ENCODE peak calls at places on chromosomes 11 and 22, in five cellular contexts. T is fibroblast of gingiva; G is effector memory CD4-positive, alpha-beta T cell; H is hypothalamus; I is HCT116. S is an unnamed sample.

GRCh38 chr11:60989108-60989650 is 17.7 kb downstream of the CD6 start:
- DNase-seq in T (no peak), I (no peak), G (no peak), H (no peak), S (no peak)

GRCh38 chr22:21457023-21457787 is 10.0 kb upstream of the TMEM191C start:
- DNase-seq in I (no peak), H (no peak), G (no peak), T (peak; percentile 0), S (no peak)

GRCh38 chr11:117201516-117201866 is 2.3 kb downstream of the TAGLN start:
- DNase-seq in I (no peak), T (no peak), G (no peak), H (no peak), S (no peak)

GRCh38 chr11:92848578-92848977 is 120.9 kb upstream of the MTNR1B start:
- DNase-seq in I (no peak), T (no peak), G (no peak), H (no peak), S (no peak)

GRCh38 chr11:86715611-86716010 is 43.2 kb upstream of the ME3 start:
- DNase-seq in H (no peak), T (no peak), G (no peak), I (no peak), S (no peak)

GRCh38 chr11:122209619-122210377 is 93.8 kb upstream of the BLID start:
- DNase-seq in I (no peak), T (peak; percentile 84), G (no peak), H (no peak), S (no peak)

GRCh38 chr22:22061085-22062077 is 78.8 kb upstream of the TOP3B start:
- DNase-seq in I (peak; percentile 8), G (no peak), H (no peak), T (peak; percentile 93), S (no peak)

GRCh38 chr11:67365756-67366384 is 7.5 kb downstream of the CLCF1 start:
- DNase-seq in H (no peak), T (no peak), I (no peak), G (no peak), S (no peak)

GRCh38 chr22:37370306-37370979 is 56.8 kb downstream of the ELFN2 start:
- DNase-seq in G (no peak), T (no peak), I (no peak), H (no peak), S (peak; percentile 96)

GRCh38 chr11:130622126-130622525 is 173.7 kb downstream of the ADAMTS15 start:
- DNase-seq in G (no peak), I (no peak), T (no peak), H (no peak), S (no peak)

GRCh38 chr11:70331901-70332300 is 61.4 kb downstream of the PPFIA1 start:
- DNase-seq in G (no peak), T (no peak), I (no peak), H (no peak), S (no peak)

GRCh38 chr11:105167244-105167643 is 27.7 kb upstream of the CARD18 start:
- DNase-seq in G (no peak), H (no peak), I (no peak), T (no peak), S (no peak)

GRCh38 chr11:131302831-131303230 is 67.6 kb upstream of the NTM start:
- DNase-seq in G (no peak), I (no peak), H (no peak), T (peak; percentile 8), S (no peak)

GRCh38 chr11:118497831-118498230 is 29.4 kb upstream of the TTC36 start:
- DNase-seq in I (no peak), G (no peak), T (peak; percentile 39), H (no peak), S (no peak)

GRCh38 chr22:36768616-36769015 is 7.3 kb downstream of the IFT27 start:
- DNase-seq in I (no peak), T (no peak), G (no peak), H (no peak), S (no peak)

GRCh38 chr11:116782728-116783127 is 5.1 kb downstream of the ZPR1 start:
- DNase-seq in T (peak; percentile 65), I (no peak), H (no peak), G (no peak), S (no peak)

GRCh38 chr22:46074771-46075551 is 75.4 kb upstream of the PPARA start:
- DNase-seq in T (no peak), G (no peak), H (no peak), I (no peak), S (no peak)

GRCh38 chr11:73141031-73141308 is 1.1 kb downstream of the FCHSD2 start:
- DNase-seq in G (no peak), H (no peak), T (no peak), I (no peak), S (peak; percentile 44)

GRCh38 chr11:111417011-111417765 is 38.1 kb upstream of the POU2AF1 start:
- DNase-seq in I (no peak), T (no peak), H (no peak), G (no peak), S (peak; percentile 75)

GRCh38 chr11:8561461-8561860 is 32.6 kb downstream of the STK33 start:
- DNase-seq in T (no peak), H (no peak), I (no peak), G (no peak), S (no peak)

GRCh38 chr11:65871811-65872548 is 620 bp downstream of the EFEMP2 start:
- DNase-seq in H (no peak), I (no peak), G (no peak), T (no peak), S (no peak)

GRCh38 chr11:8707541-8708270 is 25.1 kb downstream of the RPL27A start:
- DNase-seq in T (no peak), H (no peak), G (no peak), I (no peak), S (no peak)

GRCh38 chr11:93303689-93304088 is 26.9 kb upstream of the DEUP1 start:
- DNase-seq in H (no peak), T (no peak), I (no peak), G (no peak), S (no peak)

GRCh38 chr11:7423946-7424345 is 61.4 kb upstream of the OLFML1 start:
- DNase-seq in I (no peak), G (no peak), H (no peak), T (no peak), S (no peak)

GRCh38 chr11:6323291-6323905 is 3.1 kb upstream of the CAVIN3 start:
- DNase-seq in I (no peak), H (no peak), T (no peak), G (no peak), S (no peak)

GRCh38 chr11:2477254-2477653 is 32.4 kb downstream of the KCNQ1 start:
- DNase-seq in I (no peak), H (no peak), T (no peak), G (no peak), S (no peak)

GRCh38 chr11:20110908-20111669 is 49.2 kb downstream of the DBX1 start:
- DNase-seq in H (no peak), I (peak; percentile 72), G (no peak), T (peak; percentile 19), S (peak; percentile 66)

GRCh38 chr11:46047520-46047919 is 73.7 kb downstream of the PHF21A start:
- DNase-seq in T (peak; percentile 21), H (no peak), I (no peak), G (no peak), S (no peak)

GRCh38 chr22:42621505-42622002 is 6.9 kb upstream of the POLDIP3 start:
- DNase-seq in H (peak; percentile 15), I (peak; percentile 50), T (peak; percentile 73), G (peak; percentile 19), S (peak; percentile 58)

GRCh38 chr22:45969414-45969799 is 7.6 kb downstream of the WNT7B start:
- DNase-seq in I (no peak), H (no peak), G (no peak), T (no peak), S (peak; percentile 33)

GRCh38 chr11:35111171-35112055 is 27.6 kb upstream of the CD44 start:
- DNase-seq in T (peak; percentile 29), H (no peak), G (no peak), I (no peak), S (no peak)

GRCh38 chr22:31055322-31056159 is 25.6 kb upstream of the SMTN start:
- DNase-seq in H (peak; percentile 15), I (no peak), T (peak; percentile 95), G (no peak), S (no peak)